ENCODE peak calls at places on chromosome 7, in four cellular contexts. E is activated B cell treated with CpG ODN at 0.5 μM for 24 hours, K is WERI-Rb-1, M is fibroblast of mammary gland. C is an unnamed sample.

GRCh38 chr7:45708046-45708950 is 134.1 kb downstream of the ADCY1 start:
- DNase-seq in E (peak; percentile 7), K (no peak), M (no peak), C (no peak)

GRCh38 chr7:149179241-149179640 is 16.1 kb upstream of the ZNF282 start:
- DNase-seq in E (no peak), K (no peak), M (no peak), C (no peak)

GRCh38 chr7:137287651-137288258 is 55.8 kb downstream of the PTN start:
- DNase-seq in E (no peak), K (no peak), M (peak; percentile 16), C (no peak)

GRCh38 chr7:157480651-157481050 is 143.8 kb downstream of the DNAJB6 start:
- DNase-seq in E (no peak), K (no peak), M (no peak), C (no peak)

GRCh38 chr7:42493436-42494198 is 256.6 kb upstream of the GLI3 start:
- DNase-seq in E (no peak), K (no peak), M (peak; percentile 92), C (no peak)

GRCh38 chr7:93092757-93093370 is 24.9 kb downstream of the SAMD9 start:
- DNase-seq in E (no peak), K (no peak), M (peak; percentile 65), C (no peak)

GRCh38 chr7:1721047-1721687 is 51.1 kb downstream of the ELFN1 start:
- DNase-seq in E (no peak), K (no peak), M (peak; percentile 36), C (no peak)

GRCh38 chr7:133282094-133282493 is 29.2 kb downstream of the EXOC4 start:
- DNase-seq in E (no peak), K (no peak), M (no peak), C (no peak)

GRCh38 chr7:1978656-1979590 is 253.8 kb downstream of the MAD1L1 start:
- DNase-seq in E (no peak), K (no peak), M (no peak), C (peak; percentile 2)

GRCh38 chr7:137992738-137993394 is 9.0 kb downstream of the CREB3L2 start:
- DNase-seq in E (no peak), K (no peak), M (peak; percentile 99), C (peak; percentile 20)

GRCh38 chr7:55130554-55131198 is 111.9 kb downstream of the EGFR start:
- DNase-seq in E (no peak), K (no peak), M (peak; percentile 96), C (no peak)

GRCh38 chr7:98051118-98051744 is 55.4 kb upstream of the LMTK2 start:
- DNase-seq in E (no peak), K (peak; percentile 26), M (no peak), C (no peak)

GRCh38 chr7:131848033-131848432 is 291.6 kb upstream of the PODXL start:
- DNase-seq in E (no peak), K (no peak), M (no peak), C (no peak)

GRCh38 chr7:4631664-4632171 is 50.4 kb upstream of the FOXK1 start:
- DNase-seq in E (no peak), K (peak; percentile 85), M (peak; percentile 97), C (peak; percentile 74)

GRCh38 chr7:135650831-135651573 is 11.3 kb upstream of the STMP1 start:
- DNase-seq in E (no peak), K (no peak), M (peak; percentile 71), C (peak; percentile 17)

GRCh38 chr7:94228678-94229077 is 166.0 kb upstream of the COL1A2 start:
- DNase-seq in E (no peak), K (no peak), M (peak; percentile 13), C (no peak)

GRCh38 chr7:94222516-94222915 is 172.2 kb upstream of the COL1A2 start:
- DNase-seq in E (no peak), K (no peak), M (peak; percentile 26), C (no peak)

GRCh38 chr7:94228223-94228622 is 166.5 kb upstream of the COL1A2 start:
- DNase-seq in E (no peak), K (no peak), M (no peak), C (no peak)

GRCh38 chr7:94223375-94224084 is 171.2 kb upstream of the COL1A2 start:
- DNase-seq in E (no peak), K (no peak), M (peak; percentile 71), C (no peak)
- TF ChIP-seq CTCF in E (no peak), K (peak; percentile 31), M (peak; percentile 82), C (no peak)

GRCh38 chr7:6637544-6638229 is 569 bp downstream of the ZNF316 start:
- DNase-seq in E (peak; percentile 68), K (peak; percentile 71), M (peak; percentile 21), C (peak; percentile 59)
- TF ChIP-seq CTCF in E (no peak), K (peak; percentile 65), M (no peak), C (peak; percentile 39)

GRCh38 chr7:150368098-150368883 is at the start of gene REPIN1:
- DNase-seq in E (peak; percentile 85), K (peak; percentile 96), M (peak; percentile 75), C (peak; percentile 94)
- TF ChIP-seq CTCF in E (no peak), K (no peak), M (no peak), C (no peak)

DNA sequence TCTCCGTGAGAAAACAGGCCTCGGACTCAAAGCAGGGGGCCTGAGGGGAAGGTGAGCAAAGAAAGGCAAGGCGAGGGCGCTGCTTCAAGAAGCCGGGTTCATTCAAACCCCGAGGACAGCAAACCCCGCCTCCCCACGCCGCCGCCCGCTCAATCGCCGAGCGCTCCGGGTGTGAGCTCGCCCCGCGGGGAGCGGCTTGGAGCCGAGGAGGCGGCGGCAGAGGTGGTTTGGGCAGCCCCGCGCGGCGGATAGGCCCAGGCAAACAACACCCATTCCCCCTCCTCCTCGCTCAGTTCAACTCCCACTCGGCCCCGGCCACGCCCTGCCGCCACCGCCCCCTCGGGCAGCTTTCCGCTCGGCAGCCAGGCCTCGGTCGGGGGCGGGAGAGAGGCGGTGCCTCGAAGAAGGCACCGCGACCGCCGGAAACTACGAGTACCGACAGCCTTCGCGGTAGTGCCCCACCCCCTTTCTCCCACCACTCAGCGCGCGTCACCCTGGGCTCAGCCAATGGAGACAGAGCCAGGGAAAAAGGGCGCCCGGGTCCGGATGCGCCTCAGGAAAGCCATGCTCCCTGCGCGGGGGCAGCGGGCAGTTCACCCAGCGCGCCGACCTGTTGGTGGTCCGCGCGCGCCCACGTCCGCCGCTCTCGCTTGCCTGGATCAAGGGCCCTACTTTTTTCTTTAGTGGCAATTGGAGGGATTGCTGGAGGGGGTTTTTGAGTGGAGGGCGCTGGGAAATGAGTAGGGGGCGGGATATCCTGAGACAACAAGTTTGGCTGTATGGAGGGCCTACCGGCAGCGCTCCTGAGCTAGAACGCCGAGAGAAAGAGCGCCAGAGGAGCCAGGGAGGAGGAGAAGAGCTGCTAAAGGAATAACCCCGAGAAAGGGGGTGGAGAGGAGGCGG is 674 bp upstream of the SP4 start:
- DNase-seq in E (peak; percentile 99), K (peak; percentile 99), M (peak; percentile 96), C (peak; percentile 99)
- TF ChIP-seq CTCF in E (no peak), K (no peak), M (no peak), C (no peak)

DNA sequence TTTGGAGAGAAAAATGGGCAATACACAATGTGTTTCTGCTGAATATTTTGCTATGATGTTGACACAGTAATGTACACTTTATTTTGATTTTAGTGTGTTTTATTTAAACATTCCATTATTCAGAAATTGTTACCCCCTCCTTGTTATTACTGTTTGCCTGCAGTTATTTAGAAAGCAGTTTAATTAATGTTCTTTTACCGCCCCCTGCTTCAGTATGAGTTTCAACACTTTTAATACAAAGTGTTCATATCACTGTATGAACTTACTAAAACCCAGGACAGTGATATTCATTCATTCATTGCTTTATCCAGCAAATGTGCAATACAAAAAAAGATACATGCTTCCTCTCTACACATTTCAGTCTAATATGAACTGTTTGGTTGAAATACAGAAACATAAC is 159.3 kb downstream of the AUTS2 start:
- DNase-seq in E (no peak), K (no peak), M (no peak), C (no peak)
- TF ChIP-seq CTCF in E (no peak), K (no peak), M (no peak), C (no peak)

C was measured in BE2C.